ENCODE peak calls at places on chromosomes 11 and 22, in six cellular contexts. Y is amniotic stem cell, R is ELF-1, Z is astrocyte of the spinal cord, I is heart left ventricle, U is right cardiac atrium. F is an unnamed sample.

GRCh38 chr22:38455530-38456271 is 702 bp upstream of the KCNJ4 start:
- DNase-seq in Y (no peak), R (no peak), Z (no peak), I (peak; percentile 57), U (peak; percentile 49), F (no peak)

GRCh38 chr11:72762641-72763304 is 10.6 kb upstream of the ARAP1 start:
- DNase-seq in Y (no peak), R (no peak), Z (no peak), I (no peak), U (no peak), F (no peak)

GRCh38 chr11:34263462-34264186 is 94.2 kb downstream of the ABTB2 start:
- DNase-seq in Y (no peak), R (peak; percentile 82), Z (peak; percentile 92), I (peak; percentile 81), U (peak; percentile 56), F (no peak)

GRCh38 chr11:77094841-77095365 is 7.7 kb upstream of the OMP start:
- DNase-seq in Y (no peak), R (no peak), Z (no peak), I (peak; percentile 20), U (peak; percentile 10), F (no peak)

GRCh38 chr11:11435673-11436072 is 82.6 kb upstream of the CSNK2A3 start:
- DNase-seq in Y (no peak), R (peak; percentile 34), Z (no peak), I (no peak), U (no peak), F (no peak)

GRCh38 chr11:85967457-85967856 is 101.4 kb downstream of the PICALM start:
- DNase-seq in Y (no peak), R (no peak), Z (no peak), I (no peak), U (no peak), F (no peak)

GRCh38 chr11:91091564-91091963 is 868.7 kb upstream of the CHORDC1 start:
- DNase-seq in Y (no peak), R (no peak), Z (no peak), I (no peak), U (no peak), F (no peak)

GRCh38 chr22:44583076-44583760 is 85.2 kb upstream of the RTL6 start:
- DNase-seq in Y (no peak), R (no peak), Z (no peak), I (peak; percentile 23), U (no peak), F (no peak)

GRCh38 chr11:70525006-70525405 is 126.7 kb downstream of the CTTN start:
- DNase-seq in Y (no peak), R (no peak), Z (no peak), I (peak; percentile 22), U (no peak), F (no peak)

GRCh38 chr11:70108250-70108649 is 30.1 kb downstream of the ANO1 start:
- DNase-seq in Y (no peak), R (peak; percentile 41), Z (peak; percentile 64), I (no peak), U (no peak), F (no peak)

F was measured in naive thymus-derived CD4-positive, alpha-beta T cell.